ENCODE peak calls at places on chromosomes 3 and 15, in eight cellular contexts. W, A, B, I, Y, M, E and J are unnamed samples.

GRCh38 chr15:40093224-40093842 is 15.3 kb downstream of the BMF start:
- DNase-seq in W (no peak), A (no peak), B (peak; percentile 61), I (no peak), Y (no peak), M (no peak), E (no peak), J (no peak)

GRCh38 chr3:120350431-120350941 is 1.3 kb upstream of the LRRC58 start:
- DNase-seq in W (peak; percentile 56), A (no peak), B (no peak), I (no peak), Y (peak; percentile 22), M (no peak), E (no peak), J (peak; percentile 42)

GRCh38 chr3:126952261-126952982 is 30.5 kb upstream of the PLXNA1 start:
- DNase-seq in W (no peak), A (no peak), B (no peak), I (peak; percentile 19), Y (no peak), M (no peak), E (no peak), J (no peak)

GRCh38 chr3:152352559-152352958 is 83.8 kb downstream of the MBNL1 start:
- DNase-seq in W (no peak), A (no peak), B (no peak), I (no peak), Y (no peak), M (no peak), E (no peak), J (no peak)

GRCh38 chr15:34366271-34367043 is 539 bp downstream of the LPCAT4 start:
- DNase-seq in W (peak; percentile 67), A (peak; percentile 74), B (peak; percentile 72), I (peak; percentile 72), Y (peak; percentile 85), M (no peak), E (peak; percentile 89), J (peak; percentile 65)

GRCh38 chr3:39138804-39139415 is 14.5 kb downstream of the CSRNP1 start:
- DNase-seq in W (peak; percentile 93), A (no peak), B (no peak), I (peak; percentile 79), Y (peak; percentile 30), M (no peak), E (no peak), J (no peak)

GRCh38 chr3:29280675-29281264 is at the start of gene RBMS3:
- DNase-seq in W (peak; percentile 92), A (peak; percentile 69), B (peak; percentile 22), I (peak; percentile 92), Y (peak; percentile 91), M (no peak), E (peak; percentile 95), J (peak; percentile 91)

GRCh38 chr3:188759516-188760005 is 412.2 kb upstream of the TPRG1 start:
- DNase-seq in W (no peak), A (no peak), B (no peak), I (no peak), Y (no peak), M (no peak), E (no peak), J (no peak)

GRCh38 chr3:188326968-188327367 is 173.0 kb downstream of the LPP start:
- DNase-seq in W (no peak), A (no peak), B (no peak), I (no peak), Y (no peak), M (no peak), E (no peak), J (no peak)

GRCh38 chr3:170038434-170039110 is 777 bp downstream of the GPR160 start:
- DNase-seq in W (peak; percentile 51), A (peak; percentile 49), B (peak; percentile 59), I (no peak), Y (peak; percentile 65), M (no peak), E (no peak), J (no peak)

GRCh38 chr15:80953953-80954778 is 35.5 kb downstream of the MESD start:
- DNase-seq in W (no peak), A (no peak), B (no peak), I (no peak), Y (no peak), M (no peak), E (no peak), J (peak; percentile 46)

GRCh38 chr3:190116551-190117067 is 4.1 kb downstream of the P3H2 start:
- DNase-seq in W (no peak), A (no peak), B (no peak), I (no peak), Y (no peak), M (no peak), E (no peak), J (no peak)

GRCh38 chr3:129441215-129441614 is 1.2 kb downstream of the IFT122 start:
- DNase-seq in W (no peak), A (no peak), B (no peak), I (no peak), Y (no peak), M (no peak), E (no peak), J (no peak)

GRCh38 chr3:129442486-129442885 is 2.5 kb downstream of the IFT122 start:
- DNase-seq in W (no peak), A (no peak), B (no peak), I (no peak), Y (no peak), M (no peak), E (no peak), J (no peak)

GRCh38 chr3:129440648-129441190 is 695 bp downstream of the IFT122 start:
- DNase-seq in W (no peak), A (no peak), B (no peak), I (no peak), Y (no peak), M (no peak), E (no peak), J (no peak)

GRCh38 chr3:129442947-129443346 is 2.9 kb downstream of the IFT122 start:
- DNase-seq in W (no peak), A (no peak), B (no peak), I (no peak), Y (no peak), M (no peak), E (no peak), J (no peak)

DNA sequence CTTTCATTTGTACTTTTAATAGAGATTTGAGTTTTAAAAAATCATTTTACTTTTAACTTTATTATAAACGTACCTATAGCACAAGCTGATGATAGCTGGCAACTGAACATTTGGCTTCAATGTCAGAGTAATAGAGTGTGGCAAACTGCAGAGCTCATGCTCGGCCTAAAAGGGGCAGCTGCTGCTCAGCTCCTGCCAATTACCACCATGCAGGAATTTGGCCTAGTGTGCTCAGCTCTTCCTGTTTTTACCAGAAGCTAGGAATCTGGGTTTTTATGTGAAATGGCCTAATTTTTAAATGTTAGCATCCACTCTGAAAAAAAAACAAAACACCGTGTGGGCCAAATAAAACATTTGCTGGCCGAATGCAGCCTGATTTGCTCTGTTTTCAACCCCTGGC is 1.8 kb downstream of the IFT122 start:
- DNase-seq in W (peak; percentile 55), A (no peak), B (no peak), I (no peak), Y (no peak), M (no peak), E (no peak), J (peak; percentile 28)
- H3K4me3 ChIP-seq in W (no peak overlapping the region), A (no peak overlapping the region), B (no peak overlapping the region), I (peak overlapping the region; percentile 95), Y (no peak overlapping the region), M (no peak overlapping the region), E (no peak overlapping the region), J (no peak overlapping the region)

GRCh38 chr3:160695906-160696305 is 18.9 kb downstream of the ARL14 start:
- DNase-seq in W (no peak), A (no peak), B (no peak), I (no peak), Y (no peak), M (no peak), E (no peak), J (no peak)
- H3K4me1 ChIP-seq in W (no peaks in the 10 kb centered on the region), A (peaks cover 17% of the 10 kb centered on the region), B (no peaks in the 10 kb centered on the region), I (peaks cover 6% of the 10 kb centered on the region), Y (peaks cover 14% of the 10 kb centered on the region), M (peaks cover 17% of the 10 kb centered on the region), E (no peaks in the 10 kb centered on the region), J (peaks cover 33% of the 10 kb centered on the region)

GRCh38 chr3:172466553-172467130 is 18.4 kb upstream of the GHSR start:
- DNase-seq in W (no peak), A (no peak), B (no peak), I (no peak), Y (no peak), M (no peak), E (no peak), J (no peak)

GRCh38 chr3:172470588-172470987 is 22.3 kb upstream of the GHSR start:
- DNase-seq in W (no peak), A (no peak), B (no peak), I (no peak), Y (no peak), M (no peak), E (no peak), J (no peak)

GRCh38 chr3:172464306-172464705 is 16.1 kb upstream of the GHSR start:
- DNase-seq in W (no peak), A (no peak), B (no peak), I (no peak), Y (no peak), M (no peak), E (no peak), J (no peak)

GRCh38 chr3:172465281-172465680 is 17.0 kb upstream of the GHSR start:
- DNase-seq in W (no peak), A (no peak), B (no peak), I (no peak), Y (no peak), M (no peak), E (no peak), J (no peak)

DNA sequence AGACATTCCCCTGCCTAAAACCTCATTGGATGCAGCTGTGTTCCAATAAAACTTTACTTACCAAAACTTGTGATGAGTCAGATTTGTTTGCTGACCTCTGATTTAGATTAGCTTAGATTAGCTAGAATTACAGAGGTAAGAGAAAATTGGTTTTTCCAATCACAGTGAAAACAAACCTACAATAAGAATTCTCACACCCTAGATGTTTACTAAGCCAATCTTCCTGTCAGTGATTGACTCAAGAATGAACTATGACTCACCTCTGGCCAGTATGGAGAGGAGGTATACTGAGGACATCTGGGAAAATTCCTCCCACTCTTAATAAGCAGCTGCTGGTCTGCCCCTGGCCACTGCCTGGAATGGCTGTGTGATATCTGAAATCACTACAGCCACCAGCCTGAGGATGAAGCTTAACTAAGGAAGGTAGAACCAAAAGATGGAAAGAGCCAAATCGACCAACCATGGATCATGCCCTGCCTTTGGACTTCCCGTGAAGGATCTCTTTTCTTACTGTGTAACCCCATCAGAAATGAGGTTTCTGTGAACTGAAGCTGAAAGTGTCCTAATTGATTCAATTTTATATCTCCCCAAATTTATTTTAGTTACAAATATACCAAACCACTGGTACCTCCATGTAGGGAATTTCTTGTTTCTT is 19.0 kb upstream of the GHSR start:
- DNase-seq in W (no peak), A (no peak), B (no peak), I (no peak), Y (peak; percentile 44), M (no peak), E (no peak), J (peak; percentile 27)
- H3K4me3 ChIP-seq in W (no peak overlapping the region), A (no peak overlapping the region), B (no peak overlapping the region), I (no peak overlapping the region), Y (no peak overlapping the region), M (no peak overlapping the region), E (no peak overlapping the region), J (no peak overlapping the region)

DNA sequence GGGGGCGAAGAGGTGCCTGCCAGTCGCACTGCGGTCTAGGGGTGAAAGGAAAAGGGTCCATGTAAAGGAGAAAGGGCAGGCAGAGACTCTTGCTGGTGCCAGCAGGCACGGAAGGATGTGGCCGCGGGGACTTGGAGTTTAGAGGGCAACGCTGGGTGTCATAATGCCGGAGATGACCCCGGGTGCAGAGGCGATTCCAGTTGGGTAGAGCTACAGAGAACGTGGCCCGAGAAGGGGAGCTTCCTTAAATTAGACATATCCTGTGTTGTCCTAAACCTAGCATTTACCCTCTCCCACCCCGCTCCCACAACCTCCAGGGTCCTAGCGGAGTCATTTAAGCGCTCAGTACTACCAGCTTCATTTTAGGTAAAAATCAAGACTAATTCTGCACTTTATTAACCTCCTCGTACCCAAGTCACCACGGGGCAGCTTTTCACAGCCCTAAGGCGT is 245.7 kb upstream of the TOPAZ1 start:
- DNase-seq in W (peak; percentile 27), A (no peak), B (no peak), I (no peak), Y (no peak), M (no peak), E (no peak), J (no peak)
- H3K4me1 ChIP-seq in W (peaks cover 19% of the 10 kb centered on the region), A (peaks cover 13% of the 10 kb centered on the region), B (peaks cover 51% of the 10 kb centered on the region), I (peaks cover 31% of the 10 kb centered on the region), Y (peaks cover 42% of the 10 kb centered on the region), M (peaks cover 7% of the 10 kb centered on the region), E (peaks cover 53% of the 10 kb centered on the region), J (peaks cover 6% of the 10 kb centered on the region)